ENCODE peak calls at places on chromosomes 7 and 10, in four cellular contexts. K, P, N and C are unnamed samples.

GRCh38 chr7:114708646-114709045 is 213.2 kb upstream of the MDFIC start:
- DNase-seq in K (no peak), P (no peak), N (peak), C (no peak)

GRCh38 chr7:140920745-140921144 is 4.0 kb downstream of the BRAF start:
- DNase-seq in K (no peak), P (no peak), N (no peak), C (no peak)

GRCh38 chr10:111410740-111411139 is 333.9 kb downstream of the ADRA2A start:
- DNase-seq in K (no peak), P (no peak), N (no peak), C (no peak)

GRCh38 chr7:13989138-13989943 is at the start of gene ETV1:
- DNase-seq in K (no peak), P (peak), N (peak), C (peak)

GRCh38 chr7:28626629-28627262 is 214.4 kb downstream of the CREB5 start:
- DNase-seq in K (no peak), P (no peak), N (no peak), C (no peak)

GRCh38 chr10:43396061-43396927 is 12.7 kb downstream of the HNRNPF start:
- DNase-seq in K (peak), P (peak), N (peak), C (peak)

GRCh38 chr10:20981419-20981953 is 84.4 kb upstream of the NEBL start:
- DNase-seq in K (no peak), P (no peak), N (no peak), C (no peak)

GRCh38 chr7:16978358-16979244 is 96.8 kb upstream of the AGR3 start:
- DNase-seq in K (no peak), P (no peak), N (no peak), C (no peak)

GRCh38 chr10:7686351-7687171 is 16.6 kb upstream of the ITIH2 start:
- DNase-seq in K (no peak), P (no peak), N (no peak), C (no peak)

GRCh38 chr7:138089080-138089901 is 13.0 kb downstream of the AKR1D1 start:
- DNase-seq in K (no peak), P (no peak), N (no peak), C (no peak)

GRCh38 chr10:7282457-7282856 is 128.4 kb downstream of the SFMBT2 start:
- DNase-seq in K (no peak), P (no peak), N (no peak), C (no peak)